ENCODE peak calls at places on chromosomes 11 and 22, in ten cellular contexts. V is astrocyte of the spinal cord; J is epithelial cell of esophagus; S is GM12865; W is upper lobe of right lung; K is A549; F is AG09309; B is right atrium auricular region; L is kidney; M is naive thymus-derived CD4-positive, alpha-beta T cell. C is an unnamed sample.

GRCh38 chr22:26905076-26905475 is 247.7 kb downstream of the MIAT start:
- DNase-seq in V (no peak), J (no peak), S (no peak), W (no peak), K (no peak), F (no peak), B (no peak), L (no peak), M (no peak), C (no peak)

GRCh38 chr11:79242616-79243015 is 198.2 kb downstream of the TENM4 start:
- DNase-seq in V (peak; percentile 63), J (no peak), S (no peak), W (no peak), K (no peak), F (no peak), B (no peak), L (no peak), M (no peak), C (no peak)

GRCh38 chr11:19232910-19233503 is 7.7 kb downstream of the E2F8 start:
- DNase-seq in V (peak; percentile 84), J (peak; percentile 95), S (no peak), W (no peak), K (peak; percentile 37), F (peak; percentile 55), B (no peak), L (no peak), M (no peak), C (no peak)

GRCh38 chr11:721347-721912 is 15.4 kb downstream of the EPS8L2 start:
- DNase-seq in V (no peak), J (no peak), S (no peak), W (no peak), K (no peak), F (no peak), B (no peak), L (no peak), M (no peak), C (no peak)

GRCh38 chr22:32023251-32023827 is 19.7 kb upstream of the SLC5A1 start:
- DNase-seq in V (no peak), J (peak; percentile 75), S (no peak), W (no peak), K (no peak), F (no peak), B (no peak), L (no peak), M (no peak), C (no peak)

GRCh38 chr11:128806496-128807261 is 60.4 kb downstream of the KCNJ1 start:
- DNase-seq in V (no peak), J (peak; percentile 31), S (no peak), W (no peak), K (no peak), F (no peak), B (no peak), L (no peak), M (no peak), C (no peak)

GRCh38 chr22:25929479-25929878 is 187.5 kb downstream of the MYO18B start:
- DNase-seq in V (no peak), J (no peak), S (no peak), W (no peak), K (no peak), F (no peak), B (no peak), L (no peak), M (no peak), C (no peak)

GRCh38 chr11:115409116-115409663 is 95.0 kb downstream of the CADM1 start:
- DNase-seq in V (no peak), J (no peak), S (no peak), W (no peak), K (no peak), F (no peak), B (no peak), L (no peak), M (no peak), C (no peak)

GRCh38 chr11:116986521-116987105 is 111.6 kb downstream of the SIK3 start:
- DNase-seq in V (peak; percentile 78), J (peak; percentile 96), S (peak; percentile 73), W (no peak), K (no peak), F (peak; percentile 69), B (no peak), L (no peak), M (no peak), C (peak; percentile 14)

GRCh38 chr22:39148727-39149535 is 3.5 kb downstream of the CBX7 start:
- DNase-seq in V (no peak), J (no peak), S (peak; percentile 92), W (peak; percentile 71), K (no peak), F (no peak), B (no peak), L (no peak), M (no peak), C (no peak)

GRCh38 chr11:120882237-120882636 is 141.7 kb upstream of the TBCEL start:
- DNase-seq in V (no peak), J (no peak), S (no peak), W (no peak), K (no peak), F (no peak), B (no peak), L (no peak), M (no peak), C (no peak)

GRCh38 chr22:20457506-20458240 is 20.0 kb upstream of the SCARF2 start:
- DNase-seq in V (no peak), J (no peak), S (no peak), W (peak; percentile 54), K (no peak), F (no peak), B (no peak), L (peak; percentile 70), M (no peak), C (no peak)

GRCh38 chr11:88544656-88545280 is 207.2 kb upstream of the CTSC start:
- DNase-seq in V (no peak), J (no peak), S (no peak), W (no peak), K (no peak), F (no peak), B (no peak), L (no peak), M (no peak), C (no peak)

GRCh38 chr11:102534261-102534872 is 3.8 kb upstream of the MMP7 start:
- DNase-seq in V (no peak), J (peak; percentile 20), S (peak; percentile 12), W (no peak), K (no peak), F (no peak), B (no peak), L (no peak), M (no peak), C (no peak)
- H3K4me3 ChIP-seq in V (no peak overlapping the region), J (no peak overlapping the region), S (no peak overlapping the region), W (no peak overlapping the region), K (no peak overlapping the region), F (no peak overlapping the region), B (no peak overlapping the region), L (no peak overlapping the region), M (no peak overlapping the region), C (no peak overlapping the region)

DNA sequence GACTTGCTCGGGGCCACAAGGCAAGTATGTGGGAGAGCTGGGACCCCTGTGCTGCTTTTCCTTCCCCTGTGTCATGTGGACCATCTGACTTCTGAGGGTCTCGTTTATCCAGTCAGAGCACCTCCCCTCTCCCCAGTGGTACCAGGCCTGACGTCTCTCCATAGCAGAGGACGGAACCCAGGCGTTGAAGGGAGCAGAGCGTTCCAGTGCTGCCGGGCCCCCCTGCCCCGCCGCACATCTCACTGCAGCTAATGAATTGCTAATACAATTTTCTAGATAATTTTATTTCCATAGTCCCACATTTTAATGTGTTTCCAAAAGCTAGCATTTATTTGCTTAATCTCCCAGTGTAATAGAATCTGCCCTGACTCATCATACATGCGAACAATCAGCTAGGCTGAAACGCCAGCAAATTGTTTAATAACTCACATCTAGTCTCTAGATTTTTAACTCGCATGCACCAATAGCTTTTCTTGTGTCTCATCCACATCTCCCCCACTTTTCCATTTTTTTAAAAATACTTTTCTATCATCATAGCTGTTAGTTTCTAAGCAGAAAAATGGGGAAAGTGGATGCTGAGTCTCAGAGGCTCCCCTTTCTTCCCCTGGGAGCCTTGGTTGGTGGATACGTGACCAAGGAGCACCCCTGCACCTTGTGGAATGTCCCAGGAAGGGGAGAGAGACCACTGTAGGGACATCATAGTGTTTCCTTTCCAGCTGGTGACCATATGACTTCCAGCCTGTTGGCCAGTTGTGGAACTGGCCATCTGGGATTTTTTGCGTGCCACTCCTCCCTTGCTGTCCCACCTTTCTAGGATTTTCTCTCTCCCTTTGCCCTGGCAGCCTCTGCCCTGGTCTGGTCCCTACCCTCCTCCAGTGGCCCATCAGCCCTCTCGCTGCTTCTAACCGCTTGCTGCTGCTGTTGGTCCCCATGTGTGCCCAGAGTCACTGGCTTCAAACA is 58.6 kb upstream of the NNMT start:
- DNase-seq in V (peak; percentile 31), J (no peak), S (no peak), W (no peak), K (no peak), F (no peak), B (no peak), L (no peak), M (no peak), C (no peak)
- H3K4me3 ChIP-seq in V (no peak overlapping the region), J (no peak overlapping the region), S (no peak overlapping the region), W (no peak overlapping the region), K (no peak overlapping the region), F (no peak overlapping the region), B (no peak overlapping the region), L (no peak overlapping the region), M (no peak overlapping the region), C (no peak overlapping the region)

DNA sequence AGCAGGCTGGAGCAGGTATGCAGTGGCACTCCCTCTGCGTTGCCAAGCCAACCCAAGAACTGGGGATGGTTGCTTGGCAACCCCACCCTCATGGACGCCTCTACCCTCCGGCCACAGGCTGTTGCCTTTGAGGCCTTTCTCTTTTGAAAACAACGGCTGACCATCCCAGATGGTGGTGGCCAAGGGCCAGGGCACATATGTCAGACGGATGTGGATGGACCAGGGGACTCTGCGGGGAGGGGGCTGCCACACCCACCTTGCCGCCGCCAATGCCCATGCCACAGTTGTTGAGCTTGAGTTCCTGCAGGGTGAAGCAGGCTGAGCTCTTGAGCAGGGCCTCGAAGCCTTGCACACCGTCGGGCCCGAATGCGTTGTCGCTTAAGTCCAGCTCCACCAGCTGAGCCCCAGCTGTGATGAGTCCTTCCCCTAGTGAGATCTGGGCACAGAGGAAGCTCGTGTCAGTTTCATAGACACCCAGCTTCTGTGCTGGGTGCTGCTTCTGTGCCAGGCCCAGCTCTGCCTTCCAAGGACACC is 21.5 kb downstream of the RANGAP1 start:
- DNase-seq in V (no peak), J (no peak), S (no peak), W (no peak), K (no peak), F (no peak), B (no peak), L (no peak), M (no peak), C (no peak)
- H3K4me3 ChIP-seq in V (no peak overlapping the region), J (no peak overlapping the region), S (no peak overlapping the region), W (no peak overlapping the region), K (no peak overlapping the region), F (no peak overlapping the region), B (no peak overlapping the region), L (no peak overlapping the region), M (no peak overlapping the region), C (no peak overlapping the region)

DNA sequence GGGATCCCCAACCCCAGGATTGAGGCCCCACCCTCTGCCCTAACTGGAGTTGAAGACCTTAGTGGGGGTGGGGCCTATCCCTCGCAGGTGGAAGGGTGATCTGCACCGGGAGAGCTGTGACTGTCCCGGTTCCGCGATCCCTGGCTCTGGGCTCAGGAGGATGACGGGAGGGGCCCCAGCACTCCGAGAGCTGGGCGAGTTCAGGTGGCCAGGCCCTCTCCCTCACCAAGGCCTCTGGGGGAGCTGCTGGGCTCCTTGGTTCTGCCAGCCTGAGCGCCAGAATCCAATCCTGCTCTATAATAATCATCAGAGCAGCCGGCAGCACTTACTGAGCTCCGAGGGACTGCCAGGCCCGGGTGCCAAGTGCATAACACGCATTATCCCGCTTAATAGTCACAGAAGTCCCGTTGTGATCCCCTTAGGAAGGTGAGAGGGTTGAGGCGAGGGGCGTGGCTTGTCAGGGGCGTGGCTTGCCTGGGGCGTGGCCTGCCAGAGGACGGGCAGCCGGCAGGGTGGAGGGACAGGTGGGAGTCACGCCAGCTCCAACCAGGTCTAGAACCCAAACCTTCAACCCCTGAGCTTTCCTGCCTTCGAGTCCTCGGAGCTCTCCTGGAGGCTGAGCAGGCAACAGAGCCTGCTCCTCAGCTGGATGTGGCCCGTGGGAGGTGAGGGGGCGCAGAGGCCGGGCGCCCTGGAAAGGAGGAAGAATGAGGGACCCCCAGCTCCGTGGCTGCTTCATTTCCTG is 7.2 kb upstream of the SYT7 start:
- DNase-seq in V (no peak), J (peak; percentile 47), S (peak; percentile 12), W (peak; percentile 86), K (peak; percentile 30), F (no peak), B (no peak), L (peak; percentile 87), M (peak; percentile 69), C (no peak)
- H3K4me3 ChIP-seq in V (no peak overlapping the region), J (peak overlapping the region; percentile 39), S (no peak overlapping the region), W (peak overlapping the region; percentile 57), K (peak overlapping the region; percentile 36), F (peak overlapping the region; percentile 36), B (peak overlapping the region; percentile 47), L (no peak overlapping the region), M (peak overlapping the region; percentile 58), C (no peak overlapping the region)